ENCODE peak calls at places on chromosomes 4 and X, in six cellular contexts. A, U, C, E, Z and G are unnamed samples.

GRCh38 chrX:135596495-135596894 is 76.0 kb downstream of the INTS6L start:
- ATAC-seq in A (no peak), E (no peak), Z (peak; percentile 44), U (no peak), C (peak; percentile 28), G (peak; percentile 67)

GRCh38 chrX:48573690-48574269 is 504 bp upstream of the RBM3 start:
- ATAC-seq in C (no peak), E (peak; percentile 1), Z (peak; percentile 4), U (peak; percentile 3), A (peak; percentile 29), G (peak; percentile 7)

GRCh38 chrX:47571215-47571614 is 10.2 kb downstream of the ARAF start:
- ATAC-seq in C (no peak), E (no peak), A (no peak), Z (no peak), U (no peak), G (no peak)

GRCh38 chr4:72525938-72526337 is 43.1 kb downstream of the ADAMTS3 start:
- ATAC-seq in E (no peak), Z (peak; percentile 64), C (no peak), U (peak; percentile 99), A (peak; percentile 57), G (no peak)

GRCh38 chrX:9291666-9292065 is 173.2 kb upstream of the TBL1X start:
- ATAC-seq in U (no peak), E (no peak), Z (no peak), C (no peak), A (no peak), G (no peak)

GRCh38 chrX:55008571-55009358 is 8.6 kb downstream of the APEX2 start:
- ATAC-seq in A (no peak), Z (no peak), C (no peak), E (no peak), U (peak; percentile 87), G (peak; percentile 70)

GRCh38 chrX:102712967-102713677 is 874 bp downstream of the GPRASP2 start:
- ATAC-seq in C (peak; percentile 25), A (peak; percentile 57), U (peak; percentile 86), Z (peak; percentile 81), E (no peak), G (peak; percentile 66)

GRCh38 chr4:158164849-158165248 is 8.0 kb downstream of the GASK1B start:
- ATAC-seq in E (no peak), A (no peak), U (peak; percentile 55), Z (no peak), C (no peak), G (no peak)

GRCh38 chr4:41307633-41308032 is 50.9 kb downstream of the UCHL1 start:
- ATAC-seq in A (no peak), C (no peak), U (peak; percentile 41), E (no peak), Z (no peak), G (peak; percentile 86)

GRCh38 chrX:30835373-30835772 is 53.7 kb downstream of the TAB3 start:
- ATAC-seq in A (no peak), C (no peak), U (no peak), Z (no peak), E (no peak), G (no peak)

GRCh38 chrX:53447441-53447840 is 13.3 kb upstream of the HSD17B10 start:
- ATAC-seq in A (no peak), C (no peak), Z (no peak), U (no peak), E (no peak), G (no peak)

GRCh38 chr4:173578956-173579355 is 48.9 kb upstream of the HAND2 start:
- ATAC-seq in U (peak; percentile 60), Z (no peak), E (no peak), C (no peak), A (no peak), G (no peak)

GRCh38 chr4:38464328-38464727 is 199.7 kb upstream of the KLF3 start:
- ATAC-seq in A (no peak), E (peak; percentile 88), U (no peak), Z (no peak), C (no peak), G (no peak)

GRCh38 chr4:48403358-48403757 is 62.0 kb downstream of the SLAIN2 start:
- ATAC-seq in Z (peak; percentile 36), E (no peak), U (no peak), A (no peak), C (no peak), G (no peak)

GRCh38 chr4:7581477-7581876 is 146.7 kb upstream of the PSAPL1 start:
- ATAC-seq in C (no peak), Z (no peak), A (no peak), E (no peak), U (no peak), G (no peak)

GRCh38 chr4:173418636-173419035 is 19.7 kb upstream of the SCRG1 start:
- ATAC-seq in Z (no peak), U (no peak), A (no peak), C (no peak), E (no peak), G (no peak)

GRCh38 chr4:152850377-152850776 is 70.6 kb downstream of the ARFIP1 start:
- ATAC-seq in C (peak; percentile 73), E (peak; percentile 76), Z (peak; percentile 57), A (peak; percentile 44), U (peak; percentile 82), G (peak; percentile 82)

GRCh38 chr4:7076694-7077082 is 8.8 kb upstream of the GRPEL1 start:
- ATAC-seq in A (no peak), U (peak; percentile 35), E (no peak), Z (no peak), C (no peak), G (no peak)

GRCh38 chrX:100883654-100884053 is 9.5 kb upstream of the NOX1 start:
- ATAC-seq in Z (no peak), A (no peak), U (no peak), C (no peak), E (no peak), G (no peak)

GRCh38 chr4:91322961-91323360 is 980.8 kb upstream of the GRID2 start:
- ATAC-seq in U (no peak), E (no peak), C (no peak), A (no peak), Z (no peak), G (no peak)

GRCh38 chrX:2576793-2577192 is 76.0 kb upstream of the DHRSX start:
- ATAC-seq in U (no peak), C (peak; percentile 58), Z (no peak), E (no peak), A (no peak), G (no peak)

GRCh38 chrX:9676738-9677097 is 88.9 kb downstream of the GPR143 start:
- ATAC-seq in Z (no peak), U (no peak), E (no peak), C (no peak), A (no peak), G (no peak)

GRCh38 chrX:129478516-129478915 is 44.8 kb downstream of the SMARCA1 start:
- ATAC-seq in A (no peak), E (no peak), Z (no peak), U (no peak), C (no peak), G (no peak)

GRCh38 chr4:52059372-52059771 is 8.3 kb downstream of the SPATA18 start:
- ATAC-seq in E (no peak), U (peak; percentile 73), A (no peak), C (no peak), Z (peak; percentile 57), G (peak; percentile 95)

GRCh38 chr4:153900426-153900825 is 111.5 kb upstream of the SFRP2 start:
- ATAC-seq in Z (no peak), U (no peak), C (no peak), A (no peak), E (no peak), G (no peak)

GRCh38 chr4:1748465-1748995 is 27.2 kb downstream of the TACC3 start:
- ATAC-seq in U (peak; percentile 45), A (no peak), Z (no peak), C (peak; percentile 67), E (peak; percentile 48), G (peak; percentile 34)

GRCh38 chr4:158811216-158811540 is 42.4 kb downstream of the FNIP2 start:
- ATAC-seq in C (no peak), U (peak; percentile 13), A (no peak), E (no peak), Z (no peak), G (no peak)

GRCh38 chr4:95838192-95838591 is 1.7 kb upstream of the PDHA2 start:
- ATAC-seq in C (no peak), A (no peak), E (no peak), U (peak; percentile 98), Z (no peak), G (no peak)

GRCh38 chrX:150363561-150364346 is 637 bp downstream of the MAMLD1 start:
- ATAC-seq in E (peak; percentile 22), C (peak; percentile 27), Z (peak; percentile 17), A (peak; percentile 1), U (peak; percentile 42), G (peak; percentile 43)

GRCh38 chr4:94126669-94127068 is 81.0 kb upstream of the SMARCAD1 start:
- ATAC-seq in Z (no peak), U (no peak), A (no peak), C (no peak), E (no peak), G (no peak)

GRCh38 chr4:86837651-86838050 is 11.5 kb downstream of the SLC10A6 start:
- ATAC-seq in E (no peak), A (no peak), Z (no peak), U (no peak), C (no peak), G (no peak)

GRCh38 chr4:108619372-108620100 is 840 bp upstream of the RPL34 start:
- ATAC-seq in C (peak; percentile 23), E (peak; percentile 7), A (peak; percentile 7), Z (peak; percentile 8), U (peak; percentile 28), G (peak; percentile 3)

GRCh38 chr4:24643774-24644520 is 59.6 kb upstream of the DHX15 start:
- ATAC-seq in E (no peak), A (no peak), U (no peak), Z (no peak), C (no peak), G (no peak)

GRCh38 chrX:39760930-39761329 is 336.8 kb downstream of the BCOR start:
- ATAC-seq in C (peak; percentile 88), U (no peak), E (no peak), A (peak; percentile 58), Z (no peak), G (no peak)

GRCh38 chrX:96590403-96590802 is 94.2 kb upstream of the DIAPH2 start:
- ATAC-seq in A (no peak), U (no peak), C (no peak), Z (no peak), E (no peak), G (no peak)